ENCODE peak calls at places on chromosome 9, in six cellular contexts. I is A549, R is endodermal cell, Q is GM23338, J is astrocyte of the spinal cord, L is upper lobe of left lung. N is an unnamed sample.

GRCh38 chr9:118366228-118366627 is 662.0 kb downstream of the TLR4 start:
- DNase-seq in L (no peak), Q (no peak), J (no peak), R (no peak), I (no peak), N (no peak)

GRCh38 chr9:126952180-126952960 is 37.8 kb downstream of the RALGPS1 start:
- DNase-seq in Q (no peak), J (peak), R (no peak), I (no peak), L (no peak), N (no peak)

GRCh38 chr9:99626424-99626823 is 195.3 kb upstream of the NR4A3 start:
- DNase-seq in J (no peak), R (no peak), Q (no peak), L (no peak), I (no peak), N (no peak)

GRCh38 chr9:86202338-86202882 is 57.0 kb downstream of the C9orf153 start:
- DNase-seq in R (peak), I (peak), Q (peak), L (no peak), J (peak), N (peak)

GRCh38 chr9:93585259-93585658 is 8.9 kb downstream of the PHF2 start:
- DNase-seq in Q (no peak), J (no peak), R (peak), I (no peak), L (no peak), N (no peak)

GRCh38 chr9:129110740-129111142 is at the start of gene CRAT:
- DNase-seq in I (peak), R (peak), Q (peak), J (peak), L (peak), N (peak)

GRCh38 chr9:79615038-79615437 is 43.3 kb downstream of the TLE4 start:
- DNase-seq in Q (no peak), I (no peak), R (no peak), J (no peak), L (no peak), N (no peak)

GRCh38 chr9:36499156-36499886 is 73.4 kb upstream of the MELK start:
- DNase-seq in J (no peak), R (no peak), Q (peak), L (no peak), I (no peak), N (no peak)

GRCh38 chr9:84667571-84668203 is 1.8 kb upstream of the NTRK2 start:
- DNase-seq in J (peak), Q (peak), R (peak), L (no peak), I (peak), N (no peak)

GRCh38 chr9:13688990-13689600 is 409.6 kb upstream of the MPDZ start:
- DNase-seq in J (peak), I (peak), L (no peak), Q (peak), R (peak), N (no peak)

GRCh38 chr9:3662671-3663070 is 136.9 kb upstream of the RFX3 start:
- DNase-seq in L (no peak), I (no peak), Q (no peak), R (no peak), J (peak), N (no peak)

GRCh38 chr9:19229725-19230355 is 653 bp upstream of the DENND4C start:
- DNase-seq in Q (peak), J (no peak), L (peak), I (peak), R (peak), N (peak)

GRCh38 chr9:135666534-135667402 is 3.7 kb downstream of the LCN9 start:
- DNase-seq in L (no peak), J (no peak), Q (no peak), R (no peak), I (no peak), N (no peak)

GRCh38 chr9:124741681-124742080 is 29.4 kb downstream of the NR6A1 start:
- DNase-seq in R (no peak), Q (no peak), I (no peak), L (no peak), J (no peak), N (no peak)

GRCh38 chr9:17600962-17601593 is 22.2 kb downstream of the SH3GL2 start:
- DNase-seq in Q (no peak), I (no peak), J (peak), R (no peak), L (no peak), N (peak)

GRCh38 chr9:122213589-122214413 is 15.0 kb downstream of the LHX6 start:
- DNase-seq in I (peak), R (peak), L (no peak), J (no peak), Q (peak), N (no peak)

GRCh38 chr9:98833090-98833956 is 25.9 kb downstream of the GALNT12 start:
- DNase-seq in L (peak), Q (no peak), J (no peak), I (no peak), R (no peak), N (no peak)

GRCh38 chr9:136309101-136309801 is 5.4 kb upstream of the CCDC187 start:
- DNase-seq in R (no peak), J (no peak), Q (no peak), I (no peak), L (no peak), N (no peak)

GRCh38 chr9:113503613-113504230 is 40.2 kb downstream of the RGS3 start:
- DNase-seq in L (no peak), Q (no peak), R (no peak), J (no peak), I (no peak), N (no peak)

GRCh38 chr9:113677057-113677456 is 199.1 kb upstream of the ZNF618 start:
- DNase-seq in R (no peak), Q (no peak), L (no peak), J (no peak), I (no peak), N (no peak)

GRCh38 chr9:88733651-88734470 is 198.9 kb downstream of the NXNL2 start:
- DNase-seq in I (no peak), L (no peak), R (no peak), J (peak), Q (no peak), N (peak)

GRCh38 chr9:76987594-76988200 is 31.8 kb upstream of the FOXB2 start:
- DNase-seq in I (peak), Q (peak), L (no peak), J (peak), R (peak), N (peak)

GRCh38 chr9:92770005-92770995 is 5.7 kb upstream of the BICD2 start:
- DNase-seq in R (peak), L (peak), I (no peak), J (no peak), Q (peak), N (no peak)

GRCh38 chr9:79686381-79687130 is 114.8 kb downstream of the TLE4 start:
- DNase-seq in Q (no peak), L (no peak), J (peak), R (no peak), I (peak), N (peak)

GRCh38 chr9:6680797-6681146 is 35.2 kb upstream of the GLDC start:
- DNase-seq in J (no peak), L (peak), Q (peak), I (peak), R (no peak), N (no peak)

GRCh38 chr9:87595605-87596004 is 97.9 kb downstream of the DAPK1 start:
- DNase-seq in J (no peak), Q (peak), I (peak), R (peak), L (no peak), N (no peak)

GRCh38 chr9:38707885-38708640 is 11.9 kb downstream of the FAM240B start:
- DNase-seq in I (peak), L (no peak), Q (peak), R (peak), J (no peak), N (no peak)
- TF ChIP-seq CTCF in I (peak), L (peak), Q (peak), R (peak), J (peak), N (peak)

GRCh38 chr9:116162241-116162781 is 8.7 kb downstream of the PAPPA start:
- DNase-seq in R (no peak), L (no peak), I (no peak), Q (no peak), J (no peak), N (no peak)

GRCh38 chr9:116156621-116157314 is 3.2 kb downstream of the PAPPA start:
- DNase-seq in L (peak), I (peak), R (peak), J (peak), Q (peak), N (peak)

GRCh38 chr9:116157436-116158138 is 4.0 kb downstream of the PAPPA start:
- DNase-seq in R (peak), I (peak), Q (peak), L (no peak), J (peak), N (peak)

GRCh38 chr9:116163293-116164055 is 9.9 kb downstream of the PAPPA start:
- DNase-seq in Q (peak), J (no peak), R (peak), I (no peak), L (no peak), N (no peak)

GRCh38 chr9:116160676-116161571 is 7.3 kb downstream of the PAPPA start:
- DNase-seq in L (no peak), Q (no peak), I (no peak), R (peak), J (no peak), N (no peak)
- TF ChIP-seq CTCF in L (no peak), Q (no peak), I (no peak), R (no peak), J (no peak), N (no peak)

GRCh38 chr9:137476856-137477255 is 17.7 kb upstream of the NSMF start:
- DNase-seq in Q (no peak), I (no peak), R (no peak), J (no peak), L (no peak), N (no peak)

GRCh38 chr9:137479315-137479861 is 20.3 kb upstream of the NSMF start:
- DNase-seq in I (no peak), L (no peak), R (no peak), Q (no peak), J (peak), N (peak)

GRCh38 chr9:137479892-137480685 is 21.0 kb upstream of the NSMF start:
- DNase-seq in J (no peak), L (no peak), I (no peak), Q (peak), R (no peak), N (no peak)

GRCh38 chr9:137478613-137479314 is 19.6 kb upstream of the NSMF start:
- DNase-seq in I (no peak), R (peak), Q (peak), J (no peak), L (no peak), N (peak)

DNA sequence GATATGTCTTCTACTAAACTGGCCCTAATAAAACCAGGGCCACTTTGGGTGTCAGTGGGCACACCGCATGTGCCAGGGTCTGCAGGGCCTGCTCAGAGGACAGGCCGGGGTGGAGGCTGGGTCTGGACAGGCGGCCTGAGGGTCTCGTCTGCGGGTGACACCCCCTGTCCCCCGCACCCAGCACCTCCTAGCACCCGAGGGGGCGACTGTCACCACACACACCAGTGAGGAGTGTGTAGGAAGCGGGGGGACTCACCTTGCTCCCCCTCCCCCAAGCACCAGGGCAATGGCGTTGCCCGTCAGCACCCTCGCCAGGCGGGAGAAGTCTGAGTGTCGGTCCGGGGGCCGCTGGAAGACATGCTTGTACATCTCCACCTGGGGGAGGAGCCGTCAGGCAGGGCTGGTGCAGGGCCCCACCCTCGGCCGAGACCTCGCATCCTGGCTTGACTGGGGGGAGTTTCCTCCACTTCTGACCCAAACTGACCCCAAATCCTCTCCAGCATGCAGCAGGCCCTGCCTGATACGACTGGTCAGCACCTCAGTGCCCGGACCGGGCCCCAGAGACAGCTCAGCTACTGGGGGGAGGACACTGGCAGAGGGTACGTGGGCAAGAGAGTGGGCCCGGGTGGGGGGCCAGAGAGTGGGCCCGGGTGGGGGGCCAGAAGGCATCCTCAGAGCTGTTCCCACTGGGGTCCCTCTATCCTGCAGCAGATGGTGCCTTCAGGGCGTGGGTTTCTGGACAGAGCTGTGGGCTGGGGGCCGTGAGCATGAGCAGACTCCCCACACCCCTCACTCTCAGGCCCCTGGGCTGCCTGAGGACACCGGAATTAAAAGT is 18.9 kb upstream of the NSMF start:
- DNase-seq in I (no peak), J (no peak), R (no peak), L (no peak), Q (no peak), N (no peak)
- TF ChIP-seq CTCF in I (no peak), J (no peak), R (no peak), L (no peak), Q (no peak), N (no peak)

DNA sequence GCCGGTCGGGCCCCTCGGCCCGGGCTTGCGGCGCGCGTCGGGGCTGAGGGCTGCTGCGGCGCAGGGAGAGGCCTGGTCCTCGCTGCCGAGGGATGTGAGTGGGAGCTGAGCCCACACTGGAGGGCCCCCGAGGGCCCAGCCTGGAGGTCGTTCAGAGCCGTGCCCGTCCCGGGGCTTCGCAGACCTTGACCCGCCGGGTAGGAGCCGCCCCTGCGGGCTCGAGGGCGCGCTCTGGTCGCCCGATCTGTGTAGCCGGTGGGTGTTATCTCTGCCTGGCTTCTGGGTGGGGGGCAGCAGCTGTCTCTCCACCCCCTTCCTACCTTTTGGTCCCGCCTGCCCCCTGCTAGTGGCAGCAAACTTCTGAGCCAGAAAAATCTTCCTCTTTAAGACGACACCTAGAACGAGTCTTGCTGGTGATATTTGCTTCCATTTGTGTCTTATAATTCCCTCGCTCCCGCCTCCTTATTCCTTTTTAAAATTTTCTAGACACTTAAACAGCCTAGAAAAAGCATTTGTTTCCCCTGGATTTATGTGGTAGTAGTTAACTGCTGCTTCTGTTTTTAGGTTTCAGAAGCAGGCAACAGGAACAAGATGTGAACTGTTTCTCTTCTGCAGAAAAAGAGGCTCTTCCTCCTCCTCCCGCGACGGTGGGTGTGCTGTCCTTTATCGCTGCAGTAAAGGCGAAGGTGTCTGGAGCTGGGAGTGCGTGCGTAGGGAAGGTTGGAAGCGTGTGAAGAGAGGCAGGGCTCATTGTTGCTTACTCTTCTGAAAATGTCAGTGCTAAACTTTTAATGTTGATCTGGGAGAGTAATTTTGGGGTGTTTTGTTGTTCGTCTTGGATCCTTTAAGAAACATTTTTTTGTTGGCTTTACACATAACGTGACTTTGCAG is 549 bp downstream of the JAK2 start:
- DNase-seq in Q (peak), I (peak), L (peak), R (peak), J (peak), N (peak)
- TF ChIP-seq CTCF in Q (no peak), I (peak), L (no peak), R (no peak), J (no peak), N (peak)

DNA sequence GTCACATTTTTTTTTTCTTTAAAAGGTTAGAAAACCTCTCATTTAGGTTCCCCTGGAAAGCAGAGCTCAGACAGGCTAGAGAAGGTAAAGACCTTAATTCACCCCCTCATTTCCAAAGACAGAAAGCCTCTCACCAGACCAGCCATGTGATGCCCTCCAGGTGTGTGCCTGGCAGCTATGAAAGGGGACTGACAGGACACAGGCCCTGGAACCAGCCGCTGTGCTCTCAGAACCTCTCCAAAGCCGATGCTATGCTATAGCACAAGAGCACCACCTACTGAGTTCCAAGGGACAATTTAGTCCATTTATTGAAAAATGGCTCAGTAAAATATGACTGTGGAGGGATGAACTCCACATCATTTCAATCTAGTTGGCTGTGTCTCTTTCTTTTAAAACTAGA is 48.8 kb downstream of the FANCC start:
- DNase-seq in Q (peak), L (no peak), J (peak), I (peak), R (peak), N (peak)
- TF ChIP-seq CTCF in Q (peak), L (peak), J (peak), I (peak), R (peak), N (peak)

N was measured in HFFc6.